ENCODE peak calls at places on chromosomes 12 and 14, in nine cellular contexts. One of them, this sample, is unnamed.
A peak's percentile ranks its signal among the peaks of the same experiment; 100 is the strongest.

GRCh38 chr12:39764944-39765560 is 145.4 kb upstream of the ABCD2 start:
- DNase-seq in astrocyte of the cerebellum: peak; percentile 28
- DNase-seq in AG09309: no peak
- DNase-seq in AG10803: peak; percentile 65
- DNase-seq in GM13976: no peak
- DNase-seq in RWPE1: peak; percentile 30
- DNase-seq in GM10248: peak; percentile 15
- DNase-seq in body of pancreas: peak; percentile 20
- DNase-seq in SK-N-SH: peak; percentile 39
- DNase-seq in this sample: no peak

GRCh38 chr12:6852651-6853354 is 853 bp downstream of the USP5 start:
- DNase-seq in astrocyte of the cerebellum: no peak
- DNase-seq in GM13976: no peak
- DNase-seq in body of pancreas: peak; percentile 22
- DNase-seq in AG10803: peak; percentile 82
- DNase-seq in AG09309: no peak
- DNase-seq in GM10248: no peak
- DNase-seq in RWPE1: peak; percentile 55
- DNase-seq in SK-N-SH: peak; percentile 65
- DNase-seq in this sample: no peak

GRCh38 chr12:89932950-89933349 is 224.3 kb upstream of the ATP2B1 start:
- DNase-seq in GM13976: no peak
- DNase-seq in AG09309: no peak
- DNase-seq in GM10248: no peak
- DNase-seq in body of pancreas: no peak
- DNase-seq in AG10803: peak; percentile 23
- DNase-seq in RWPE1: no peak
- DNase-seq in astrocyte of the cerebellum: no peak
- DNase-seq in SK-N-SH: no peak
- DNase-seq in this sample: no peak

GRCh38 chr12:28711411-28711810 is 437.7 kb upstream of the FAR2 start:
- DNase-seq in GM13976: no peak
- DNase-seq in GM10248: no peak
- DNase-seq in astrocyte of the cerebellum: no peak
- DNase-seq in SK-N-SH: no peak
- DNase-seq in body of pancreas: no peak
- DNase-seq in AG09309: no peak
- DNase-seq in RWPE1: no peak
- DNase-seq in AG10803: no peak
- DNase-seq in this sample: no peak

GRCh38 chr14:85280074-85280473 is 249.9 kb upstream of the FLRT2 start:
- DNase-seq in AG10803: no peak
- DNase-seq in SK-N-SH: no peak
- DNase-seq in AG09309: no peak
- DNase-seq in GM13976: no peak
- DNase-seq in GM10248: no peak
- DNase-seq in body of pancreas: no peak
- DNase-seq in RWPE1: peak; percentile 8
- DNase-seq in astrocyte of the cerebellum: no peak
- DNase-seq in this sample: no peak

GRCh38 chr14:73943083-73943482 is 6.8 kb downstream of the FAM161B start:
- DNase-seq in SK-N-SH: no peak
- DNase-seq in GM13976: no peak
- DNase-seq in RWPE1: peak; percentile 34
- DNase-seq in body of pancreas: peak; percentile 50
- DNase-seq in GM10248: no peak
- DNase-seq in AG09309: peak; percentile 60
- DNase-seq in astrocyte of the cerebellum: no peak
- DNase-seq in AG10803: peak; percentile 75
- DNase-seq in this sample: peak; percentile 71

GRCh38 chr12:42643881-42644579 is 54.5 kb upstream of the PRICKLE1 start:
- DNase-seq in SK-N-SH: peak; percentile 35
- DNase-seq in body of pancreas: no peak
- DNase-seq in AG09309: no peak
- DNase-seq in GM13976: no peak
- DNase-seq in RWPE1: no peak
- DNase-seq in GM10248: no peak
- DNase-seq in AG10803: no peak
- DNase-seq in astrocyte of the cerebellum: no peak
- DNase-seq in this sample: no peak

GRCh38 chr14:105088812-105089745 is 23.8 kb upstream of the GPR132 start:
- DNase-seq in SK-N-SH: no peak
- DNase-seq in GM10248: no peak
- DNase-seq in body of pancreas: no peak
- DNase-seq in AG10803: no peak
- DNase-seq in GM13976: peak; percentile 18
- DNase-seq in RWPE1: no peak
- DNase-seq in AG09309: no peak
- DNase-seq in astrocyte of the cerebellum: no peak
- DNase-seq in this sample: no peak

GRCh38 chr12:55659486-55660385 is 23.0 kb downstream of the OR10P1 start:
- DNase-seq in AG10803: peak; percentile 5
- DNase-seq in AG09309: peak; percentile 14
- DNase-seq in GM13976: no peak
- DNase-seq in body of pancreas: peak; percentile 22
- DNase-seq in SK-N-SH: peak; percentile 36
- DNase-seq in GM10248: no peak
- DNase-seq in RWPE1: no peak
- DNase-seq in astrocyte of the cerebellum: no peak
- DNase-seq in this sample: no peak

GRCh38 chr14:63229330-63230059 is 25.3 kb downstream of the RHOJ start:
- DNase-seq in body of pancreas: no peak
- DNase-seq in RWPE1: no peak
- DNase-seq in SK-N-SH: no peak
- DNase-seq in GM13976: no peak
- DNase-seq in AG10803: no peak
- DNase-seq in AG09309: no peak
- DNase-seq in GM10248: no peak
- DNase-seq in astrocyte of the cerebellum: no peak
- DNase-seq in this sample: no peak

GRCh38 chr12:20451759-20452158 is 83.4 kb downstream of the PDE3A start:
- DNase-seq in GM10248: no peak
- DNase-seq in SK-N-SH: no peak
- DNase-seq in RWPE1: no peak
- DNase-seq in body of pancreas: no peak
- DNase-seq in AG09309: peak; percentile 41
- DNase-seq in GM13976: no peak
- DNase-seq in AG10803: peak; percentile 41
- DNase-seq in astrocyte of the cerebellum: no peak
- DNase-seq in this sample: no peak

GRCh38 chr14:21163721-21164120 is 7.9 kb upstream of the OR5AU1 start:
- DNase-seq in GM10248: no peak
- DNase-seq in AG10803: no peak
- DNase-seq in SK-N-SH: no peak
- DNase-seq in GM13976: no peak
- DNase-seq in astrocyte of the cerebellum: no peak
- DNase-seq in RWPE1: no peak
- DNase-seq in body of pancreas: no peak
- DNase-seq in AG09309: no peak
- DNase-seq in this sample: no peak

GRCh38 chr14:21155963-21156362 is at the start of gene OR5AU1:
- DNase-seq in AG10803: no peak
- DNase-seq in AG09309: no peak
- DNase-seq in RWPE1: no peak
- DNase-seq in SK-N-SH: no peak
- DNase-seq in body of pancreas: no peak
- DNase-seq in GM10248: no peak
- DNase-seq in astrocyte of the cerebellum: no peak
- DNase-seq in GM13976: no peak
- DNase-seq in this sample: no peak

DNA sequence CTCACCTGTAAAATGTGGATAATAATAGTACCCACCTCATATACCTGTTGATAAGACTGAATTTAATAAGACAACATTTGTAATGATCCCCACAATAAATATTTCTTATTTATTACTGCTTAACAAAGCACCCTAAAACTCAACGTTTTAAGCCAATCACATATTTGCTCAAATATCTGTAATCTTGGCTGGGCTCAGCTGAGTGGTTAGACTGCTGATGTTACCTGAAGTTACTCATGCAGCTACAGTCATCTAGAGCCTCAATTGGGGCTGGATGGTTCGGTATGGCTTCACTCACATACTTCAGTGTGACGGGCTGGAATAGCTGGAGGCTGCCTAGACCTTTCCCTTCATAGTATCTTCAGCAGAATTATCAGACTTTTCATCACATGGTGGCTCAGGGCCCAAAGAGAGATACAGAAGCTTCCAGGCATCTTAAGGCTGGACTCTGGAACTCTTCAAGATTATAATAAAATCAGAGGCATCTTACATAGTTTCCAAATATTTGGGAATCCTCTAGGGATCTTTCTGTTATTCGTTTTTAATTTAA is 4.3 kb upstream of the OR5AU1 start:
- DNase-seq in body of pancreas: no peak
- DNase-seq in SK-N-SH: no peak
- DNase-seq in AG10803: no peak
- DNase-seq in GM13976: no peak
- DNase-seq in astrocyte of the cerebellum: no peak
- DNase-seq in GM10248: no peak
- DNase-seq in RWPE1: no peak
- DNase-seq in AG09309: no peak
- DNase-seq in this sample: no peak
- TF ChIP-seq CTCF in body of pancreas: no peak
- TF ChIP-seq CTCF in SK-N-SH: no peak
- TF ChIP-seq CTCF in AG10803: no peak
- TF ChIP-seq CTCF in GM13976: no peak
- TF ChIP-seq CTCF in astrocyte of the cerebellum: no peak
- TF ChIP-seq CTCF in GM10248: no peak
- TF ChIP-seq CTCF in RWPE1: no peak
- TF ChIP-seq CTCF in AG09309: no peak
- TF ChIP-seq CTCF in this sample: no peak

GRCh38 chr14:53391631-53392030 is 238.5 kb upstream of the DDHD1 start:
- DNase-seq in AG10803: peak; percentile 76
- DNase-seq in GM10248: no peak
- DNase-seq in AG09309: peak; percentile 78
- DNase-seq in body of pancreas: no peak
- DNase-seq in SK-N-SH: no peak
- DNase-seq in RWPE1: peak; percentile 80
- DNase-seq in astrocyte of the cerebellum: peak; percentile 43
- DNase-seq in GM13976: no peak
- DNase-seq in this sample: no peak
- TF ChIP-seq CTCF in AG10803: no peak
- TF ChIP-seq CTCF in GM10248: no peak
- TF ChIP-seq CTCF in AG09309: no peak
- TF ChIP-seq CTCF in body of pancreas: no peak
- TF ChIP-seq CTCF in SK-N-SH: no peak
- TF ChIP-seq CTCF in RWPE1: no peak
- TF ChIP-seq CTCF in astrocyte of the cerebellum: no peak
- TF ChIP-seq CTCF in GM13976: no peak
- TF ChIP-seq CTCF in this sample: no peak

GRCh38 chr14:100609331-100609870 is 22.2 kb upstream of the BEGAIN start:
- DNase-seq in GM10248: no peak
- DNase-seq in SK-N-SH: peak; percentile 30
- DNase-seq in body of pancreas: no peak
- DNase-seq in AG09309: no peak
- DNase-seq in AG10803: no peak
- DNase-seq in RWPE1: no peak
- DNase-seq in astrocyte of the cerebellum: no peak
- DNase-seq in GM13976: peak; percentile 27
- DNase-seq in this sample: no peak
- TF ChIP-seq CTCF in GM10248: no peak
- TF ChIP-seq CTCF in SK-N-SH: no peak
- TF ChIP-seq CTCF in body of pancreas: no peak
- TF ChIP-seq CTCF in AG09309: no peak
- TF ChIP-seq CTCF in AG10803: no peak
- TF ChIP-seq CTCF in RWPE1: no peak
- TF ChIP-seq CTCF in astrocyte of the cerebellum: no peak
- TF ChIP-seq CTCF in GM13976: no peak
- TF ChIP-seq CTCF in this sample: no peak

GRCh38 chr12:113136990-113137511 is 1.5 kb upstream of the RASAL1 start:
- DNase-seq in AG09309: no peak
- DNase-seq in SK-N-SH: no peak
- DNase-seq in body of pancreas: no peak
- DNase-seq in AG10803: no peak
- DNase-seq in RWPE1: no peak
- DNase-seq in GM10248: no peak
- DNase-seq in astrocyte of the cerebellum: no peak
- DNase-seq in GM13976: no peak
- DNase-seq in this sample: no peak

GRCh38 chr12:113133036-113133435 is 2.5 kb downstream of the RASAL1 start:
- DNase-seq in GM13976: no peak
- DNase-seq in body of pancreas: no peak
- DNase-seq in SK-N-SH: peak; percentile 34
- DNase-seq in AG10803: no peak
- DNase-seq in astrocyte of the cerebellum: no peak
- DNase-seq in AG09309: no peak
- DNase-seq in RWPE1: no peak
- DNase-seq in GM10248: no peak
- DNase-seq in this sample: no peak

GRCh38 chr12:113136128-113136989 is 798 bp upstream of the RASAL1 start:
- DNase-seq in AG10803: no peak
- DNase-seq in RWPE1: no peak
- DNase-seq in SK-N-SH: peak; percentile 50
- DNase-seq in astrocyte of the cerebellum: no peak
- DNase-seq in GM13976: no peak
- DNase-seq in body of pancreas: peak; percentile 53
- DNase-seq in AG09309: no peak
- DNase-seq in GM10248: no peak
- DNase-seq in this sample: peak; percentile 60

GRCh38 chr12:113134521-113134951 is 1.0 kb downstream of the RASAL1 start:
- DNase-seq in GM13976: no peak
- DNase-seq in GM10248: no peak
- DNase-seq in astrocyte of the cerebellum: no peak
- DNase-seq in AG09309: no peak
- DNase-seq in body of pancreas: no peak
- DNase-seq in RWPE1: no peak
- DNase-seq in AG10803: no peak
- DNase-seq in SK-N-SH: no peak
- DNase-seq in this sample: no peak

DNA sequence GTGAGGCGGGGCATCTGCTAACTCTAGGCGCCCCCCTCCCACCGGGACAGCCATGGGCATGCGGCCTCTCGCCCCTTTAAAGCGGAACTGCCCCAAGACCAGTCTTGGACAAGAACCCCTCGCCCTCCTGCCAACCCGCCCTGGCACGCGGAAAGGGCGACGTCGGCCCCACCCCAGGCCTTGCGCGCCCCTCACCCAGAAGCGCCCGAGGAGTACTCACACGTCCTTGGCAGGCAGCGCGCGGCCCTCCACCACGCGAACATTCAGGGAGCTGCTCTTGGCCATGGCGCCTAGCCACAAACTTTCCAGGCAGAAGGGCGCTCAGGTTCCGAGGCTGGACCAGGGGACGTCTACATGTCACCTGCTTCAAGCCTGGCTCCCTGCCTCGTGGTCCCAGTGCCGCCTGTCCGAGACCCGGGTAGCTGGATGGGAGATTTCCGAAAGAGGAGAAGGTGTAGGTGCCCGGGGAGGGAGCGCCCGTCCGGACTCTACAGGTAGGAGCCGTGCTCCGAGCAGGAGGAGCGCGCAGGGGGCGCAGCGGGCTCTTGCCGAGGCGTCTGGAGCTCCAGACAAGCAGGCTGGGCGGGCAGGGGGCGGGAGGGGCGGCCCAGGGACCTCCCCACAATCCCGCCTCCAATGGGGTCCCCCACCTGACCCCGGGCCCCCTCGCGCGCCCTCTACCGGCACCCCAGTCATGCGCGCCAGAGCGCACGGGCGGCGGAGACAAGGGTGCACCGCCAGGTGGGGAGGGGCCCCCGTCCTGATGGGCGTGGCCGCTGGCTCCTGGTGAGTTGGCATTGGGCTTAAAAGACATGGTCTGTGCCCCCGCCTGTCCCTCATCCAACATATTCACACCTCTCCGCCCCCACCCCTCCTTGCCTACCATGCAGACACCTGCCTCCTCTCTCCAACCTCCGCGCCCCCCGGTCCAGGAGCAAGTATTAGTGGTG is at the start of gene RASAL1:
- DNase-seq in body of pancreas: peak; percentile 64
- DNase-seq in astrocyte of the cerebellum: no peak
- DNase-seq in AG10803: no peak
- DNase-seq in GM13976: peak; percentile 87
- DNase-seq in GM10248: peak; percentile 81
- DNase-seq in RWPE1: peak; percentile 67
- DNase-seq in SK-N-SH: peak; percentile 81
- DNase-seq in AG09309: no peak
- DNase-seq in this sample: no peak
- TF ChIP-seq CTCF in body of pancreas: peak; percentile 42
- TF ChIP-seq CTCF in astrocyte of the cerebellum: no peak
- TF ChIP-seq CTCF in AG10803: no peak
- TF ChIP-seq CTCF in GM13976: peak; percentile 65
- TF ChIP-seq CTCF in GM10248: peak; percentile 59
- TF ChIP-seq CTCF in RWPE1: no peak
- TF ChIP-seq CTCF in SK-N-SH: peak; percentile 27
- TF ChIP-seq CTCF in AG09309: peak; percentile 2
- TF ChIP-seq CTCF in this sample: peak; percentile 57